ENCODE peak calls at places on chromosomes 4 and X, in ten cellular contexts. K is AG09319; D is effector memory CD8-positive, alpha-beta T cell; O is sigmoid colon; P is stimulated activated CD4-positive, alpha-beta T cell treated with anti-CD3 and anti-CD28 coated beads, Interleukin-4, amount 100 ng/mL, for 48 hours; E is ACHN; B is COR-L47; T is fibroblast of lung; R is LoVo; X is NCI-H69. Z is an unnamed sample.

GRCh38 chr4:23959401-23960148 is 69.7 kb upstream of the PPARGC1A start:
- DNase-seq in K (no peak), D (no peak), O (no peak), P (no peak), E (no peak), B (no peak), T (no peak), R (no peak), X (peak), Z (no peak)

GRCh38 chr4:21862917-21863316 is 85.7 kb downstream of the KCNIP4 start:
- DNase-seq in K (no peak), D (no peak), O (no peak), P (no peak), E (no peak), B (no peak), T (no peak), R (no peak), X (no peak), Z (no peak)

GRCh38 chrX:37796805-37797204 is 16.9 kb downstream of the CYBB start:
- DNase-seq in K (no peak), D (no peak), O (no peak), P (no peak), E (no peak), B (no peak), T (peak), R (no peak), X (no peak), Z (no peak)

GRCh38 chrX:68439341-68439740 is 6.0 kb upstream of the OPHN1 start:
- DNase-seq in K (no peak), D (no peak), O (no peak), P (no peak), E (no peak), B (no peak), T (no peak), R (no peak), X (no peak), Z (no peak)

GRCh38 chr4:77613267-77613666 is 7.6 kb downstream of the CXCL13 start:
- DNase-seq in K (no peak), D (no peak), O (no peak), P (no peak), E (no peak), B (no peak), T (no peak), R (no peak), X (no peak), Z (no peak)

GRCh38 chrX:115147220-115147619 is 42.0 kb upstream of the RBMXL3 start:
- DNase-seq in K (no peak), D (no peak), O (no peak), P (no peak), E (peak), B (no peak), T (peak), R (peak), X (peak), Z (no peak)

GRCh38 chrX:40318076-40318475 is 220.3 kb upstream of the BCOR start:
- DNase-seq in K (no peak), D (no peak), O (peak), P (no peak), E (no peak), B (no peak), T (no peak), R (no peak), X (no peak), Z (no peak)

GRCh38 chrX:154462396-154462795 is 4.3 kb downstream of the PLXNA3 start:
- DNase-seq in K (no peak), D (no peak), O (no peak), P (no peak), E (no peak), B (no peak), T (no peak), R (no peak), X (no peak), Z (no peak)

GRCh38 chrX:106752101-106752678 is 25.7 kb downstream of the RNF128 start:
- DNase-seq in K (no peak), D (no peak), O (no peak), P (no peak), E (no peak), B (no peak), T (no peak), R (no peak), X (no peak), Z (no peak)

GRCh38 chr4:142379277-142380051 is 466.6 kb downstream of the INPP4B start:
- DNase-seq in K (peak), D (no peak), O (no peak), P (no peak), E (peak), B (no peak), T (peak), R (peak), X (no peak), Z (peak)

GRCh38 chrX:57156397-57157049 is 19.3 kb upstream of the SPIN2A start:
- DNase-seq in K (no peak), D (no peak), O (no peak), P (no peak), E (peak), B (no peak), T (peak), R (peak), X (no peak), Z (peak)

GRCh38 chr4:120066525-120067333 is at the start of gene MAD2L1:
- DNase-seq in K (peak), D (peak), O (peak), P (peak), E (peak), B (peak), T (peak), R (peak), X (peak), Z (peak)

GRCh38 chr4:48360285-48360965 is 19.1 kb downstream of the SLAIN2 start:
- DNase-seq in K (no peak), D (no peak), O (no peak), P (no peak), E (no peak), B (no peak), T (peak), R (no peak), X (no peak), Z (no peak)

GRCh38 chr4:8239661-8240060 is 29.9 kb upstream of the HTRA3 start:
- DNase-seq in K (no peak), D (no peak), O (no peak), P (no peak), E (no peak), B (no peak), T (no peak), R (no peak), X (no peak), Z (no peak)

GRCh38 chrX:13898603-13899002 is 81.7 kb upstream of the GPM6B start:
- DNase-seq in K (no peak), D (no peak), O (no peak), P (no peak), E (no peak), B (no peak), T (peak), R (no peak), X (no peak), Z (no peak)

GRCh38 chr4:184103755-184104367 is 113.8 kb downstream of the ENPP6 start:
- DNase-seq in K (no peak), D (no peak), O (no peak), P (no peak), E (no peak), B (no peak), T (no peak), R (no peak), X (no peak), Z (no peak)

GRCh38 chr4:1246901-1247810 is 1.8 kb downstream of the CTBP1 start:
- DNase-seq in K (no peak), D (peak), O (peak), P (no peak), E (peak), B (peak), T (no peak), R (no peak), X (peak), Z (no peak)

GRCh38 chrX:37834937-37835336 is 12.4 kb downstream of the DYNLT3 start:
- DNase-seq in K (no peak), D (no peak), O (no peak), P (no peak), E (no peak), B (no peak), T (no peak), R (no peak), X (peak), Z (no peak)

GRCh38 chrX:38937400-38937799 is 136.1 kb downstream of the MID1IP1 start:
- DNase-seq in K (no peak), D (no peak), O (no peak), P (no peak), E (no peak), B (no peak), T (no peak), R (no peak), X (no peak), Z (no peak)

GRCh38 chrX:74015379-74016019 is 288.5 kb upstream of the ZCCHC13 start:
- DNase-seq in K (peak), D (peak), O (peak), P (peak), E (peak), B (peak), T (peak), R (peak), X (peak), Z (peak)

GRCh38 chrX:40201486-40201885 is 103.7 kb upstream of the BCOR start:
- DNase-seq in K (no peak), D (peak), O (no peak), P (no peak), E (no peak), B (no peak), T (no peak), R (no peak), X (peak), Z (no peak)

GRCh38 chr4:101198741-101199339 is 148.5 kb downstream of the PPP3CA start:
- DNase-seq in K (no peak), D (no peak), O (no peak), P (no peak), E (no peak), B (peak), T (no peak), R (no peak), X (peak), Z (no peak)

GRCh38 chr4:81651500-81651899 is 179.8 kb upstream of the RASGEF1B start:
- DNase-seq in K (no peak), D (no peak), O (no peak), P (no peak), E (no peak), B (no peak), T (peak), R (no peak), X (peak), Z (no peak)

GRCh38 chrX:1453951-1454785 is 1.5 kb upstream of the ASMTL start:
- DNase-seq in K (peak), D (peak), O (peak), P (peak), E (peak), B (no peak), T (peak), R (peak), X (no peak), Z (no peak)

GRCh38 chr4:181538435-181538834 is 704.8 kb upstream of the TENM3 start:
- DNase-seq in K (no peak), D (no peak), O (no peak), P (no peak), E (no peak), B (no peak), T (no peak), R (no peak), X (peak), Z (no peak)

GRCh38 chr4:17778431-17778830 is 3.0 kb downstream of the FAM184B start:
- DNase-seq in K (no peak), D (no peak), O (no peak), P (no peak), E (no peak), B (no peak), T (no peak), R (no peak), X (no peak), Z (no peak)

GRCh38 chrX:45714864-45715263 is 514.2 kb upstream of the DIPK2B start:
- DNase-seq in K (no peak), D (no peak), O (no peak), P (no peak), E (peak), B (no peak), T (peak), R (peak), X (no peak), Z (no peak)

GRCh38 chr4:37157403-37158167 is 87.0 kb upstream of the NWD2 start:
- DNase-seq in K (no peak), D (no peak), O (no peak), P (no peak), E (no peak), B (no peak), T (no peak), R (no peak), X (peak), Z (no peak)

GRCh38 chr4:183337349-183337748 is 15.1 kb upstream of the CLDN24 start:
- DNase-seq in K (no peak), D (no peak), O (no peak), P (no peak), E (no peak), B (no peak), T (no peak), R (no peak), X (no peak), Z (no peak)

GRCh38 chr4:7904942-7905341 is 34.7 kb downstream of the AFAP1 start:
- DNase-seq in K (peak), D (no peak), O (peak), P (no peak), E (no peak), B (no peak), T (peak), R (no peak), X (peak), Z (no peak)

GRCh38 chr4:12889054-12889453 is 595.1 kb downstream of the RAB28 start:
- DNase-seq in K (no peak), D (no peak), O (no peak), P (no peak), E (no peak), B (no peak), T (peak), R (no peak), X (no peak), Z (no peak)

GRCh38 chr4:78779280-78779679 is 3.1 kb downstream of the BMP2K start:
- DNase-seq in K (no peak), D (no peak), O (no peak), P (no peak), E (no peak), B (no peak), T (peak), R (no peak), X (no peak), Z (no peak)

GRCh38 chr4:10115657-10116624 is 658 bp downstream of the WDR1 start:
- DNase-seq in K (no peak), D (peak), O (no peak), P (peak), E (peak), B (no peak), T (peak), R (peak), X (peak), Z (no peak)

GRCh38 chrX:154352466-154352865 is 22.0 kb downstream of the FLNA start:
- DNase-seq in K (no peak), D (peak), O (no peak), P (no peak), E (no peak), B (no peak), T (no peak), R (no peak), X (no peak), Z (no peak)

GRCh38 chrX:49877397-49878101 is 1.7 kb upstream of the USP27X start:
- DNase-seq in K (no peak), D (no peak), O (no peak), P (no peak), E (no peak), B (no peak), T (no peak), R (no peak), X (no peak), Z (no peak)

GRCh38 chrX:48938721-48939416 is 18.5 kb downstream of the OTUD5 start:
- DNase-seq in K (no peak), D (peak), O (no peak), P (peak), E (no peak), B (no peak), T (no peak), R (no peak), X (no peak), Z (no peak)

GRCh38 chr4:169250796-169251195 is 20.0 kb downstream of the SH3RF1 start:
- DNase-seq in K (no peak), D (no peak), O (no peak), P (no peak), E (no peak), B (no peak), T (no peak), R (no peak), X (no peak), Z (no peak)

GRCh38 chr4:163707873-163708272 is 213.4 kb downstream of the TMA16 start:
- DNase-seq in K (no peak), D (no peak), O (no peak), P (no peak), E (no peak), B (no peak), T (no peak), R (no peak), X (no peak), Z (no peak)